ENCODE peak calls at places on chromosomes 2 and 18, in eight cellular contexts. N, S, C, L, R, O, U and K are unnamed samples.
A peak's percentile ranks its signal among the peaks of the same experiment; 100 is the strongest.

GRCh38 chr2:74008761-74009395 is 24.2 kb downstream of the TET3 start:
- DNase-seq in U (no peak), R (no peak), N (no peak), S (no peak), C (no peak), O (no peak), L (no peak), K (no peak)

GRCh38 chr2:70647873-70648481 is 94.4 kb upstream of the TGFA start:
- DNase-seq in N (no peak), L (peak; percentile 56), R (peak; percentile 29), S (peak; percentile 65), C (no peak), U (peak; percentile 71), O (peak; percentile 68), K (peak; percentile 83)

GRCh38 chr2:179266271-179266670 is 1.6 kb upstream of the SESTD1 start:
- DNase-seq in R (no peak), S (no peak), U (no peak), N (no peak), C (no peak), O (no peak), L (no peak), K (no peak)

GRCh38 chr2:31586230-31586629 is 5.5 kb upstream of the SRD5A2 start:
- DNase-seq in R (no peak), O (no peak), C (no peak), S (no peak), L (no peak), U (no peak), N (no peak), K (no peak)

GRCh38 chr2:180742809-180743208 is 237.6 kb upstream of the UBE2E3 start:
- DNase-seq in N (no peak), C (no peak), U (no peak), S (no peak), R (no peak), L (no peak), O (peak; percentile 73), K (no peak)

GRCh38 chr2:170652637-170653417 is 62.3 kb upstream of the SP5 start:
- DNase-seq in L (no peak), R (no peak), O (no peak), C (no peak), S (no peak), U (no peak), N (no peak), K (no peak)

GRCh38 chr18:79608069-79608468 is 71.5 kb upstream of the CTDP1 start:
- DNase-seq in U (no peak), S (no peak), O (no peak), L (no peak), R (no peak), N (no peak), C (no peak), K (no peak)

GRCh38 chr2:18934886-18935285 is 345.5 kb upstream of the NT5C1B start:
- DNase-seq in L (no peak), C (no peak), S (no peak), N (no peak), O (peak; percentile 11), R (no peak), U (no peak), K (no peak)

GRCh38 chr2:222864296-222864695 is 3.5 kb downstream of the ACSL3 start:
- DNase-seq in C (no peak), L (peak; percentile 77), R (no peak), N (no peak), U (no peak), O (peak; percentile 85), S (no peak), K (peak; percentile 71)

GRCh38 chr2:7649461-7650228 is 732.4 kb downstream of the RNF144A start:
- DNase-seq in R (no peak), C (no peak), S (no peak), N (no peak), O (no peak), L (no peak), U (no peak), K (no peak)

GRCh38 chr18:1564793-1565192 is 660.1 kb downstream of the ADCYAP1 start:
- DNase-seq in R (no peak), N (no peak), S (no peak), U (no peak), O (no peak), L (no peak), C (no peak), K (no peak)

GRCh38 chr2:141968377-141968920 is 162.4 kb downstream of the LRP1B start:
- DNase-seq in O (peak; percentile 63), S (no peak), L (peak; percentile 10), N (no peak), C (no peak), U (no peak), R (no peak), K (no peak)

GRCh38 chr2:38462121-38462634 is 85.1 kb upstream of the ATL2 start:
- DNase-seq in U (no peak), L (peak; percentile 81), N (no peak), R (peak; percentile 99), O (peak; percentile 91), S (no peak), C (peak; percentile 55), K (no peak)

GRCh38 chr2:37149626-37150322 is 7.0 kb downstream of the EIF2AK2 start:
- DNase-seq in U (no peak), L (no peak), O (no peak), S (no peak), N (no peak), C (no peak), R (no peak), K (no peak)

GRCh38 chr2:42953216-42953615 is 160.8 kb upstream of the HAAO start:
- DNase-seq in C (no peak), S (no peak), U (no peak), N (no peak), R (no peak), L (no peak), O (no peak), K (no peak)

GRCh38 chr2:174719016-174719415 is 45.3 kb downstream of the CHRNA1 start:
- DNase-seq in R (no peak), C (no peak), O (no peak), L (no peak), N (no peak), U (no peak), S (no peak), K (no peak)

GRCh38 chr2:239411117-239411516 is 10.3 kb upstream of the HDAC4 start:
- DNase-seq in O (no peak), S (no peak), U (no peak), C (no peak), N (no peak), R (no peak), L (no peak), K (no peak)

GRCh38 chr2:9780368-9781130 is 62.7 kb upstream of the TAF1B start:
- DNase-seq in S (no peak), O (no peak), R (no peak), C (no peak), N (no peak), U (no peak), L (peak; percentile 21), K (no peak)

GRCh38 chr2:234694244-234695013 is 197.5 kb upstream of the ARL4C start:
- DNase-seq in R (no peak), U (no peak), C (peak; percentile 72), S (no peak), O (peak; percentile 87), N (no peak), L (peak; percentile 72), K (no peak)

GRCh38 chr18:54961016-54961423 is 1.8 kb upstream of the CCDC68 start:
- DNase-seq in L (no peak), O (no peak), N (no peak), C (no peak), R (no peak), S (no peak), U (no peak), K (no peak)

GRCh38 chr2:165238295-165238694 is 919 bp upstream of the SCN2A start:
- DNase-seq in N (no peak), C (no peak), S (no peak), L (peak; percentile 24), U (no peak), O (peak; percentile 34), R (peak; percentile 33), K (no peak)